ENCODE peak calls at places on chromosomes 7 and 10, in five cellular contexts. K is spleen, V is NCI-H2029, C is transverse colon, T is foreskin fibroblast. H is an unnamed sample.
A peak's percentile ranks its signal among the peaks of the same experiment; 100 is the strongest.

GRCh38 chr7:85039196-85039923 is 147.5 kb downstream of the SEMA3D start:
- DNase-seq in T (no peak), K (no peak), C (no peak), V (no peak), H (no peak)

GRCh38 chr7:23184709-23185354 is 3.0 kb downstream of the NUP42 start:
- DNase-seq in T (peak; percentile 43), K (no peak), C (peak; percentile 43), V (peak; percentile 2), H (peak; percentile 62)

GRCh38 chr10:23344251-23344841 is at the start of gene C10orf67:
- DNase-seq in T (peak; percentile 15), K (peak; percentile 78), C (peak; percentile 31), V (no peak), H (peak; percentile 39)

GRCh38 chr10:127934383-127934782 is 27.5 kb downstream of the PTPRE start:
- DNase-seq in C (no peak), K (no peak), V (no peak), T (no peak), H (peak; percentile 33)

GRCh38 chr10:10626734-10627133 is 390.9 kb upstream of the CELF2 start:
- DNase-seq in K (no peak), T (no peak), C (no peak), V (no peak), H (no peak)

GRCh38 chr7:78226059-78226658 is 427.6 kb downstream of the PHTF2 start:
- DNase-seq in V (peak; percentile 37), T (no peak), K (no peak), C (peak; percentile 51), H (peak; percentile 66)

GRCh38 chr7:98211221-98211675 is at the start of gene BHLHA15:
- DNase-seq in V (peak; percentile 34), T (peak; percentile 2), C (peak; percentile 81), K (peak; percentile 85), H (no peak)

GRCh38 chr10:84783909-84784308 is 455.5 kb downstream of the CCSER2 start:
- DNase-seq in K (no peak), V (no peak), T (no peak), C (no peak), H (no peak)

GRCh38 chr10:113093188-113094113 is 143.4 kb downstream of the TCF7L2 start:
- DNase-seq in V (no peak), C (peak; percentile 46), K (no peak), T (no peak), H (no peak)

GRCh38 chr7:17144313-17144712 is 154.1 kb upstream of the AHR start:
- DNase-seq in C (no peak), V (no peak), K (no peak), T (no peak), H (no peak)

GRCh38 chr7:5334671-5335070 is 51.9 kb downstream of the SLC29A4 start:
- DNase-seq in C (no peak), V (no peak), K (no peak), T (no peak), H (no peak)

GRCh38 chr7:24817339-24817738 is 60.1 kb upstream of the GSDME start:
- DNase-seq in K (no peak), V (peak; percentile 8), T (no peak), C (no peak), H (no peak)

GRCh38 chr10:18214692-18215563 is 74.7 kb downstream of the CACNB2 start:
- DNase-seq in T (peak; percentile 51), C (peak; percentile 60), V (no peak), K (no peak), H (peak; percentile 72)

GRCh38 chr10:37860494-37861190 is 3.2 kb upstream of the ZNF248 start:
- DNase-seq in T (peak; percentile 62), K (no peak), C (peak; percentile 10), V (peak; percentile 9), H (no peak)

GRCh38 chr10:132532784-132533560 is 4.6 kb upstream of the INPP5A start:
- DNase-seq in V (no peak), K (no peak), T (peak; percentile 79), C (no peak), H (no peak)

GRCh38 chr10:92387289-92387940 is 96.4 kb downstream of the MARCHF5 start:
- DNase-seq in C (no peak), K (no peak), T (peak; percentile 22), V (no peak), H (peak; percentile 67)

GRCh38 chr10:74827694-74828093 is 1.3 kb downstream of the KAT6B start:
- DNase-seq in T (no peak), C (no peak), K (no peak), V (no peak), H (no peak)

GRCh38 chr10:113108180-113108835 is 158.3 kb downstream of the TCF7L2 start:
- DNase-seq in T (no peak), V (no peak), K (no peak), C (no peak), H (peak; percentile 57)

GRCh38 chr7:38317457-38318037 is 44.1 kb upstream of the TARP start:
- DNase-seq in K (peak; percentile 78), C (no peak), T (no peak), V (no peak), H (no peak)

GRCh38 chr7:109694122-109694521 is 1124.4 kb downstream of the DNAJB9 start:
- DNase-seq in T (no peak), K (no peak), C (no peak), V (no peak), H (no peak)

GRCh38 chr7:73431041-73431835 is 2.3 kb upstream of the FZD9 start:
- DNase-seq in C (no peak), V (no peak), T (no peak), K (no peak), H (no peak)

GRCh38 chr10:70893227-70894006 is 5.1 kb upstream of the PCBD1 start:
- DNase-seq in T (no peak), K (no peak), C (no peak), V (no peak), H (no peak)

H was measured in testis.